ENCODE peak calls at places on chromosomes 12 and 14, in six cellular contexts. C, X, L, E, M and F are unnamed samples.
A peak's percentile ranks its signal among the peaks of the same experiment; 100 is the strongest.

GRCh38 chr12:56128669-56129209 is 672 bp downstream of the ESYT1 start:
- DNase-seq in L (no peak), E (no peak), X (no peak), C (no peak), M (peak; percentile 59), F (no peak)

GRCh38 chr12:124686001-124686884 is 118.8 kb upstream of the NCOR2 start:
- DNase-seq in X (no peak), C (no peak), M (no peak), E (no peak), L (no peak), F (no peak)

GRCh38 chr14:50828738-50829471 is 2.1 kb downstream of the NIN start:
- DNase-seq in E (peak; percentile 13), C (no peak), L (no peak), M (no peak), X (no peak), F (no peak)

GRCh38 chr14:99009875-99010274 is 262.1 kb downstream of the BCL11B start:
- DNase-seq in C (no peak), L (no peak), M (no peak), E (no peak), X (no peak), F (no peak)

GRCh38 chr12:59004466-59004865 is 84.2 kb upstream of the LRIG3 start:
- DNase-seq in X (no peak), E (no peak), C (no peak), L (no peak), M (no peak), F (no peak)

GRCh38 chr12:122967151-122967550 is 888 bp upstream of the ABCB9 start:
- DNase-seq in C (no peak), X (no peak), M (no peak), L (no peak), E (no peak), F (no peak)

GRCh38 chr14:76040704-76041103 is 55.1 kb downstream of the IFT43 start:
- DNase-seq in C (no peak), E (no peak), L (no peak), M (no peak), X (no peak), F (no peak)

GRCh38 chr12:57188090-57188425 is 28.5 kb upstream of the NXPH4 start:
- DNase-seq in X (no peak), M (no peak), E (no peak), C (no peak), L (no peak), F (no peak)

GRCh38 chr12:80877706-80878384 is 59.9 kb downstream of the LIN7A start:
- DNase-seq in E (no peak), L (no peak), C (no peak), M (no peak), X (no peak), F (no peak)

GRCh38 chr14:91996951-91997371 is 42.9 kb downstream of the TRIP11 start:
- DNase-seq in E (peak; percentile 62), M (peak; percentile 73), X (peak; percentile 24), C (peak; percentile 75), L (peak; percentile 66), F (peak; percentile 44)

GRCh38 chr12:47377414-47378221 is 297.9 kb upstream of the AMIGO2 start:
- DNase-seq in X (no peak), C (no peak), M (peak; percentile 78), L (no peak), E (no peak), F (no peak)

GRCh38 chr14:44616204-44616603 is 109.1 kb upstream of the FSCB start:
- DNase-seq in C (no peak), X (no peak), E (no peak), M (no peak), L (no peak), F (no peak)

GRCh38 chr12:85425349-85425612 is 145.3 kb downstream of the ALX1 start:
- DNase-seq in E (no peak), X (no peak), C (no peak), M (no peak), L (no peak), F (no peak)

GRCh38 chr12:85422766-85423165 is 142.7 kb downstream of the ALX1 start:
- DNase-seq in C (no peak), L (no peak), E (no peak), X (no peak), M (no peak), F (no peak)

GRCh38 chr12:85423947-85424346 is 143.9 kb downstream of the ALX1 start:
- DNase-seq in C (no peak), L (peak; percentile 21), M (no peak), X (peak; percentile 43), E (no peak), F (no peak)

GRCh38 chr12:85425926-85426325 is 145.9 kb downstream of the ALX1 start:
- DNase-seq in C (no peak), X (no peak), M (peak; percentile 6), E (no peak), L (no peak), F (no peak)

GRCh38 chr12:85424581-85425348 is 144.7 kb downstream of the ALX1 start:
- DNase-seq in C (peak; percentile 67), X (peak; percentile 58), M (peak; percentile 59), E (peak; percentile 36), L (peak; percentile 70), F (peak; percentile 21)
- TF ChIP-seq EZH2phosphoT487 in C (no peak), X (no peak), M (no peak), E (no peak), L (no peak), F (no peak)

GRCh38 chr12:54030442-54030801 is 2.2 kb downstream of the HOXC6 start:
- DNase-seq in M (no peak), C (no peak), E (no peak), L (no peak), X (no peak), F (no peak)

GRCh38 chr12:54029529-54030441 is 1.5 kb downstream of the HOXC6 start:
- DNase-seq in C (peak; percentile 64), M (no peak), E (peak; percentile 62), X (no peak), L (no peak), F (no peak)

GRCh38 chr12:54032220-54032619 is 630 bp upstream of the HOXC5 start:
- DNase-seq in L (no peak), C (no peak), M (no peak), X (no peak), E (no peak), F (no peak)

GRCh38 chr12:54032627-54033100 is at the start of gene HOXC5:
- DNase-seq in E (peak; percentile 85), L (peak; percentile 75), M (peak; percentile 86), C (peak; percentile 94), X (peak; percentile 53), F (peak; percentile 54)

DNA sequence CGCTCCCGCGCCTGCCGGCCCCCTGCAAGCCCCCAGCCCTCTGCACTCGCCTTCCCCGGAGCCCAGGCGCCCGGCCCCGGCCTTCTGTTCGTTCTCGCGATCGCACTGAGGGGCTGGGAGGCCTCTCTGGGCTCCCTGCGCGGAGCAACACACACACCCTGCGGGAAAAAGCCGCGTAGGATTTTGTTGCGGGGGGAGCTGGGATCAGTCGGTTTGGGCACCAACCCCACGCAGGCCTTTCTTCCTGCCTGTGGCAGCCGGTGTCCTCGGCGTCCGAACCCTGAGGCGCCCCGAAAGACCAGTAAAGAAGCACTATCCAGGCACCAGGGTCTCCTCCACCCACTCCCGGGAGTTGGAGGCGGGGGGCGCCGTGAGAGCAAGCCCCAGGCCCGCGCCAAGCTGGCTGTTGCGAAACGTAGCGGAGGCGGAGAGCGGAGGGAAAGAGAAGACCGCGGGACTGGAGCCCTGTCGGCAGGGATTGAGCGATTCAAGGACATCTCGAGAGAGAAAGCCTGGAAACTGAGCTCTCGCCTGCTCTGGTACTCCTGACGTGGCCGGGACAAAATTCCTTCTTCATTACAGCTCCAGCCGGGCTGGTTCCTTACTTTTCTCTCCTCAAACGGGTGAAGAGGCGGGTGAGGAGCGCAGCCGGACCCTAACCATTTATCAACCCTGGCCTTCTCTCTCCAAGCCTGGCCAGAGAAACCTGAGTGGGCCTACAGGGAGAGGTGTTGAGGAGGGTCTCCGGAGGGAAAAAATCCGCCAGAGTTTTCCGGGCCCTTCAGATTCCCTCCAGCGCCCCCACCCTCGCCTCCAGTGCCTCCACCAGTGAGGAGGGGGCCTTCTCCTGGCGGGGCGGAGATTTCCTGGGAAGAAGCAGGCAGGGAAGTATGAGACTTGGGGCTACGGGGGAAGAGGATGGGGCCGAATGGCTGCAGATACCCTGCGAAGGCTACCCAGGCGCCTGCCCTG is 1.7 kb upstream of the HOXC5 start:
- DNase-seq in L (no peak), M (peak; percentile 74), C (peak; percentile 79), E (peak; percentile 70), X (no peak), F (no peak)
- H3K4me3 ChIP-seq in L (no peak overlapping the region), M (no peak overlapping the region), C (peak overlapping the region; percentile 23), E (no peak overlapping the region), X (no peak overlapping the region), F (no peak overlapping the region)

GRCh38 chr12:115011703-115012102 is 327.7 kb upstream of the TBX3 start:
- DNase-seq in C (no peak), M (no peak), E (no peak), L (no peak), X (no peak), F (no peak)

GRCh38 chr12:115012861-115013667 is 329.1 kb upstream of the TBX3 start:
- DNase-seq in L (no peak), E (peak; percentile 9), X (no peak), M (peak; percentile 69), C (no peak), F (no peak)

GRCh38 chr12:115004469-115005146 is 320.6 kb upstream of the TBX3 start:
- DNase-seq in M (no peak), E (no peak), X (no peak), L (no peak), C (no peak), F (no peak)

GRCh38 chr12:115010324-115010995 is 326.5 kb upstream of the TBX3 start:
- DNase-seq in E (no peak), C (no peak), X (no peak), M (no peak), L (no peak), F (no peak)

DNA sequence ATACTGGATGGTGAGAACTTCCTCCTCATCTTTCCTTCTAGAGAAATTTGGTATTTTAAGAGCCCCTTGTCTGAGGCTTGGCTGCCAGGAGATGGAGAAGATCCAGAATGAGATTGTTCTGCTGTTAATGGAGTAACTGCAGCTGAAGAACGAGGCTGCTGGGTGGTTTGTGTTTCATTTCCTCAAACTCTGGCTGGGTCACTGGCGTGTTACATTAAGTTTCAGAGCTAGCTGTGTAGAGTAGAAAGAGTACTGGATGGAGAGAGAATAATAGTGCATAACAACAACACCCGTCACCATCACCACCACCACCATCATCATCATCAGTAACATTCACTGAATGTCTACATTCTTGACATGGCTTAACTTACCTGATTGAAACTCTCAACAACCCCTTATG is 325.0 kb upstream of the TBX3 start:
- DNase-seq in C (no peak), L (peak; percentile 85), M (no peak), E (no peak), X (no peak), F (no peak)
- H3K4me2 ChIP-seq in C (no peak overlapping the region), L (peak overlapping the region; percentile 64), M (no peak overlapping the region), E (no peak overlapping the region), X (no peak overlapping the region), F (no peak overlapping the region)

DNA sequence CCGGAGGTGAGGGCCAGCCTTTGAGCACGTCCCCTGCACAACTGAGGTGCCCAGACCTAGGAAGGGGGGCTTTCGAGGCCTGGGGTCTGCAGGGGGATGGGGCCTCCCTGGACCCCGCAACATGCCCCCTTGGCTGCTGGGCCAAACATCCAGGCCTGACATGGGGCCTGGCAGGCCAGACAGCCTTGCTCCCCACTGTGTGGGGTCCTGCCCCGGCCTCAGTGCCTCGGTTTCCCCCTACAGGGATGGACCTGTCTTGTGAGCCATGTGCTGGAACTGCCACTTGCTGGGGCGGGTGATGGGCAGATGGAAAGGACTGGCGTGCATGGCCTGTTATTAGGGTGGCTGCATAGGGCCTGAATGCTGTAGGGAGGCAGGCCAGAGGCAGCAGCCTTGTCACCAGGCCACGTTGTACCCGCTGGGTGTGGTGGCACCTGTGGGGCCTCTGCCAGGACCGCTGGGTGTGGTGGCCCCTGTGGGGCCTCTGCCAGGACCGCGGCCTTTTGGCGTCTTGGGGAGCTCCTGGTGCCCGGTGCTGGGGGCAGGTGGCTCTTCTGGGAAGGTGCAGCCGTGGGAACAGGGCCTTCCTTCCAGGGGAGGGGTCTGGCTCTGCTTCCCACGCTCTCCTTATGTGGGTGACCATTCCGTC is 20.4 kb downstream of the ASPG start:
- DNase-seq in M (no peak), L (no peak), E (no peak), X (no peak), C (no peak), F (no peak)
- TF ChIP-seq EZH2phosphoT487 in M (no peak), L (no peak), E (no peak), X (no peak), C (no peak), F (no peak)